ENCODE peak calls at places on chromosome 15, in seven cellular contexts. T is cardiac muscle cell; I is psoas muscle; Q is K562; F is CD4-positive, CD25-positive, alpha-beta regulatory T cell; C is PC-3; P is mesendoderm. O is an unnamed sample.
A peak's percentile ranks its signal among the peaks of the same experiment; 100 is the strongest.

GRCh38 chr15:67741313-67741712 is 84.0 kb upstream of the SKOR1 start:
- DNase-seq in F (no peak), P (no peak), C (no peak), I (no peak), Q (no peak), T (no peak), O (no peak)

GRCh38 chr15:78244101-78244500 is 9.7 kb upstream of the ACSBG1 start:
- DNase-seq in P (no peak), T (no peak), C (no peak), I (no peak), Q (peak; percentile 81), F (no peak), O (no peak)

GRCh38 chr15:59814409-59814808 is 125.3 kb upstream of the BNIP2 start:
- DNase-seq in Q (no peak), P (peak; percentile 53), C (no peak), T (no peak), I (no peak), F (peak; percentile 3), O (peak; percentile 15)

GRCh38 chr15:93179704-93180103 is 90.7 kb upstream of the RGMA start:
- DNase-seq in F (no peak), Q (no peak), I (no peak), C (no peak), T (no peak), P (peak; percentile 73), O (no peak)

GRCh38 chr15:69222002-69222474 is 61.6 kb downstream of the GLCE start:
- DNase-seq in Q (no peak), C (no peak), T (no peak), F (no peak), P (no peak), I (no peak), O (no peak)

GRCh38 chr15:78427985-78428384 is 10.0 kb upstream of the IREB2 start:
- DNase-seq in P (no peak), C (no peak), Q (no peak), T (no peak), F (no peak), I (no peak), O (no peak)

GRCh38 chr15:42120285-42120684 is 25.9 kb upstream of the PLA2G4D start:
- DNase-seq in I (no peak), C (no peak), F (no peak), Q (no peak), P (no peak), T (no peak), O (no peak)

GRCh38 chr15:61655881-61656280 is 404.4 kb downstream of the VPS13C start:
- DNase-seq in C (no peak), Q (no peak), T (no peak), P (no peak), F (no peak), I (no peak), O (no peak)

GRCh38 chr15:29822100-29822684 is at the start of gene TJP1:
- DNase-seq in I (peak; percentile 81), P (peak; percentile 87), T (peak; percentile 86), F (no peak), Q (peak; percentile 87), C (peak; percentile 87), O (no peak)

GRCh38 chr15:97984157-97984556 is 23.7 kb downstream of the ARRDC4 start:
- DNase-seq in P (no peak), Q (no peak), C (no peak), I (no peak), F (no peak), T (no peak), O (no peak)

DNA sequence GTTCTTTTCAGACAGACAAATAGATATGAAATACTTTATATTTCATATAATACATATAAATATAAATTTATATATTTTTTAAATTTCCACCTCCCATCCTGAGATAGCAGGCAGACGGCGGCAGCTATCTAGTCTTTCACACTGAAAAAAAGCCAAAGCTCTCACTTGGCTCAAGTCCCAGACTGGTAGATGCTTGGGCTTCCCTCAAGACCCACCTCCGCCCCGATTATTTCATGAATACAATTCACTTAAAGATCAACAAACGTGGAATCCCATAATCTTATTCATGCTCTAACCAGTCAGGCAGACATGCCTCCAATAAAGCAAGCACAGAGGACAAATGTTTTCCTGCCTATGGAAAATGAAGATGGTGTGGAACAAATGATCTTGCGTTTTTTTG is 275.9 kb upstream of the NR2F2 start:
- DNase-seq in T (no peak), F (no peak), I (no peak), P (no peak), C (no peak), Q (no peak), O (no peak)
- H3K27me3 ChIP-seq in T (peaks cover 7% of the 10 kb centered on the region), F (peaks cover 16% of the 10 kb centered on the region), I (no peaks in the 10 kb centered on the region), P (peaks cover 17% of the 10 kb centered on the region), C (no peaks in the 10 kb centered on the region), Q (no peaks in the 10 kb centered on the region), O (peaks cover 6% of the 10 kb centered on the region)

DNA sequence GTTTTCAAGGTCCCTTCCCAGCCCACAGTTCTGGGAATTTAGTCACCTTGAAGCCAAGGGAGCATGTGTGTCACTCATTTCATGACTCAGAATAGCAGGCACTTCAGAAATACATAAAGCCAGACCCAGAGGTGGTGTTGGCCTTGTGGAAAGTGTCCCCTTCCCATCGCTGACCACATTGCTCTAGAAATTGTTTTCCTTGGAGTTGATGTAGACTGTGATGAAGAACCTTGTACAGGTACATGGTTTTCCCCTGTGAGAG is 158.8 kb downstream of the SLCO3A1 start:
- DNase-seq in T (peak; percentile 6), I (no peak), P (no peak), F (no peak), Q (no peak), C (no peak), O (no peak)
- H3K4me1 ChIP-seq in T (peaks cover 29% of the 10 kb centered on the region), I (no peaks in the 10 kb centered on the region), P (peaks cover 2% of the 10 kb centered on the region), F (peaks cover 7% of the 10 kb centered on the region), Q (no peaks in the 10 kb centered on the region), C (no peaks in the 10 kb centered on the region), O (peaks cover 22% of the 10 kb centered on the region)

GRCh38 chr15:100861511-100861991 is 18.1 kb upstream of the ALDH1A3 start:
- DNase-seq in I (peak; percentile 50), T (peak; percentile 52), C (no peak), F (no peak), P (no peak), Q (no peak), O (no peak)

GRCh38 chr15:100866386-100867330 is 13.0 kb upstream of the ALDH1A3 start:
- DNase-seq in Q (peak; percentile 26), I (no peak), P (no peak), T (no peak), F (no peak), C (no peak), O (no peak)

GRCh38 chr15:100860829-100861510 is 18.7 kb upstream of the ALDH1A3 start:
- DNase-seq in T (no peak), C (no peak), Q (no peak), I (no peak), P (no peak), F (no peak), O (no peak)

GRCh38 chr15:100862162-100862561 is 17.5 kb upstream of the ALDH1A3 start:
- DNase-seq in P (no peak), C (no peak), I (no peak), T (no peak), F (no peak), Q (no peak), O (no peak)

GRCh38 chr15:100863406-100864198 is 16.0 kb upstream of the ALDH1A3 start:
- DNase-seq in C (no peak), T (peak; percentile 96), P (no peak), Q (no peak), I (peak; percentile 72), F (no peak), O (no peak)
- H3K4me3 ChIP-seq in C (no peak overlapping the region), T (no peak overlapping the region), P (no peak overlapping the region), Q (no peak overlapping the region), I (no peak overlapping the region), F (no peak overlapping the region), O (no peak overlapping the region)

DNA sequence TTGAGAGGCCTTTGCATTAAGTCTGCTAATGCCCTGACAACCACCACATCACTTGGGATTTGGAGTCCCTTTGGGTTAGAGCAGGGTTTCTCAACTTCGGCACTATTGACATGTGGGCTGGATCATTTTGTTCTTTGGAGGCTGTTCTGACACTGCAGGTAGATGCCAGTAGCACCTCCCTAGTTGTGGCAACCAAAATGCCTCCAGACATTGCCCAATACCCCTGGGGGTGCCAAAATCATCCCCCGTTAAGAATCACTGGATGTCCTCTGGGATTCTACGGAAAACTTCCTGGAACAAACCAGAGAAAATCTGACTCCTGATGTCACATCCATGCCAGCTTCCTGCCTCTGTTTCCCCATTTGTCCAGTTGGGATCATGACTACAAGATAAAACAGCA is 37.2 kb upstream of the BLM start:
- DNase-seq in F (no peak), C (no peak), Q (no peak), P (no peak), I (peak; percentile 50), T (peak; percentile 27), O (no peak)
- H3K27me3 ChIP-seq in F (no peaks in the 10 kb centered on the region), C (no peaks in the 10 kb centered on the region), Q (no peaks in the 10 kb centered on the region), P (no peaks in the 10 kb centered on the region), I (no peaks in the 10 kb centered on the region), T (no peaks in the 10 kb centered on the region), O (no peaks in the 10 kb centered on the region)

GRCh38 chr15:31262143-31262530 is 64.5 kb upstream of the KLF13 start:
- DNase-seq in Q (no peak), C (no peak), P (no peak), F (no peak), T (no peak), I (no peak), O (no peak)

GRCh38 chr15:31261266-31262142 is 65.1 kb upstream of the KLF13 start:
- DNase-seq in P (no peak), T (no peak), Q (no peak), I (no peak), F (no peak), C (no peak), O (no peak)

GRCh38 chr15:31264534-31265089 is 62.0 kb upstream of the KLF13 start:
- DNase-seq in Q (no peak), I (no peak), F (no peak), P (no peak), C (no peak), T (no peak), O (no peak)

GRCh38 chr15:31263751-31264533 is 62.7 kb upstream of the KLF13 start:
- DNase-seq in C (no peak), P (no peak), Q (no peak), I (peak; percentile 38), T (no peak), F (peak; percentile 59), O (peak; percentile 63)

DNA sequence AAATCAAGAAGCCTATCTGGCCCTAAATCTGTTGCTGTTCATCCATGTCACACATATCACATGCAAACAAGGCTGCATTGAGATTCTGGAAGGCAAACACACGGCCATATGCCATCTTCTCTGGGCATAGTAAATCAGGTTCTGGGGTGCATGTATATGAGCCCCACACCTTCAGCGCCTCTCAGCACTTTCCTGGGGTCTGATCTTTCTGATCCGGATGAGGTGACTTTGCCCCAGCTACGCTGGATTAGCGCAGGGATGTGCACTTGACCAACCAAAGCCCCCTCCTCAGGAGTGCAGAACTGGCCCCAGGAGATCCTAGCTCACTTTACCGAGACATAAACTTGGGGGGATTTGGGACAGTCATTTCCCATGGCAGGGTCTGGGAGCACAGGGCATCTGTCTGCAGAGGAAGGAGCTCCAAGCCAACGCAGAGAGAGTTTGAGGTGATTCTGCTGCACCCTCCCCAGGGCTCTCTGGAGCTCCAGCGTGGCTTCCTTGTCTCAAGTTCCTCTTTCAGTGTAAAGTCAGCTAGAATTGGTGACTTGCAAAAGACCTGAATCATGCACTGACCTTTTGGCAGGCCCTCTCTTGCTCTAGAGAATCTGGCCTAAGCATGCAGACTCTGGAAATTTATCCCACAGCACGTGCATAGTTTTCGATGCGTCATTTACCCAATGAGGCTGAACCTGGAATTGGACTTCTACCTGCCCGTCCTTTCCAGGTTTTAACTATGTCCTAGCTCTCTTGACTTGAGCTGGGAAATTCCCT is 63.5 kb upstream of the KLF13 start:
- DNase-seq in Q (no peak), C (no peak), T (peak; percentile 50), P (no peak), I (no peak), F (no peak), O (no peak)
- H3K4me1 ChIP-seq in Q (peaks cover 31% of the 10 kb centered on the region), C (no peaks in the 10 kb centered on the region), T (peaks cover 15% of the 10 kb centered on the region), P (no peaks in the 10 kb centered on the region), I (peaks cover 16% of the 10 kb centered on the region), F (peaks cover 66% of the 10 kb centered on the region), O (peaks cover 55% of the 10 kb centered on the region)

GRCh38 chr15:99511529-99511864 is 54.3 kb upstream of the MEF2A start:
- DNase-seq in T (peak; percentile 93), Q (no peak), C (no peak), I (no peak), F (no peak), P (no peak), O (no peak)
- H3K4me3 ChIP-seq in T (no peak overlapping the region), Q (no peak overlapping the region), C (no peak overlapping the region), I (peak overlapping the region; percentile 45), F (no peak overlapping the region), P (no peak overlapping the region), O (no peak overlapping the region)